ENCODE peak calls at places on chromosome 20, in five cellular contexts. A, N, F, X and C are unnamed samples. For H3K4me1, the result is how much of the 10 kb centered on the place peaks cover.

GRCh38 chr20:25738198-25738597 is 41.5 kb upstream of the ZNF337 start:
- DNase-seq in N (no peak), F (no peak), A (no peak), X (peak), C (peak)

GRCh38 chr20:34940126-34940525 is 15.5 kb downstream of the GSS start:
- DNase-seq in F (no peak), N (no peak), A (no peak), X (no peak), C (peak)

GRCh38 chr20:1215386-1216170 is 10.3 kb upstream of the RAD21L1 start:
- DNase-seq in A (no peak), F (no peak), N (no peak), X (no peak), C (no peak)

GRCh38 chr20:48686238-48687096 is 141.3 kb downstream of the PREX1 start:
- DNase-seq in X (no peak), F (no peak), A (no peak), N (no peak), C (no peak)

GRCh38 chr20:24816431-24816830 is 132.6 kb upstream of the CST7 start:
- DNase-seq in X (no peak), N (no peak), A (no peak), F (no peak), C (no peak)

GRCh38 chr20:15022921-15023320 is 685.5 kb upstream of the FLRT3 start:
- DNase-seq in N (no peak), F (no peak), A (no peak), X (no peak), C (no peak)

GRCh38 chr20:3312940-3313656 is 74.1 kb upstream of the SLC4A11 start:
- DNase-seq in N (peak), F (no peak), A (no peak), X (peak), C (peak)

GRCh38 chr20:57102566-57102965 is 163.9 kb downstream of the BMP7 start:
- DNase-seq in N (no peak), X (no peak), A (no peak), F (no peak), C (no peak)

GRCh38 chr20:40810336-40810735 is 121.3 kb upstream of the MAFB start:
- DNase-seq in N (no peak), X (no peak), A (no peak), F (peak), C (no peak)

GRCh38 chr20:17169575-17170136 is 57.2 kb upstream of the PCSK2 start:
- DNase-seq in A (no peak), F (no peak), N (no peak), X (no peak), C (no peak)

GRCh38 chr20:57388953-57389694 is 2.1 kb upstream of the RBM38 start:
- DNase-seq in N (peak), F (peak), A (peak), X (peak), C (peak)

DNA sequence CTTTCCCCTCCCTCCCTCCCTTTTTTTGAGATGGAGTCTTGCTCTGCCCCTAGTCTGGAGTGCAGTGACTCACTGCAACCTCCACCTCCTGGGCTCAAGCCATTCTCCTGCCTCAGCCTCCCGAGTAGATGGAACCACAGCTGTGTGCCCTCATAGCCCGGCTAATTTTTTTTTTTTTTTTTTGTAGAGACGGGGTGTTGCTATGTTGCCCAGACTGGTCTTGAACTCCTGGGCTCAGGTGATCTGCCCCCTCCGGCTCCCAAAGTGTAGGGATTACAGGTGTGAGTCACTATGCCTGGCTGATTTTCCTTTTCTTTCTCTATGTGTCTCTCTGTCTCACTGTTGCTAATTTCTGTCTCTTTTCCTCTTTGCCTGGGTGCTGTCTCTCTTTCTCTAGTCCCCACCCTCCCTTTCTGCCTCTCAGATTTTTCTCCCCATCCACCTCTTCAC is 61.2 kb downstream of the SRC start:
- DNase-seq in N (no peak), X (peak), A (no peak), F (no peak), C (no peak)
- H2BK5ac ChIP-seq in N (no peak), X (no peak), A (no peak), F (no peak), C (no peak)

GRCh38 chr20:45501600-45501999 is 13.8 kb downstream of the SPINT3 start:
- DNase-seq in A (no peak), N (no peak), F (no peak), X (no peak), C (no peak)
- H3K4me1 ChIP-seq in A (under half), N (under half), F (under half), X (under half), C (under half)

GRCh38 chr20:49889943-49890650 is 25.2 kb downstream of the SPATA2 start:
- DNase-seq in A (no peak), X (no peak), N (no peak), F (no peak), C (no peak)
- H2BK5ac ChIP-seq in A (no peak), X (no peak), N (no peak), F (no peak), C (no peak)

GRCh38 chr20:37516697-37517370 is 4.2 kb upstream of the NNAT start:
- DNase-seq in N (no peak), F (no peak), A (no peak), X (peak), C (peak)
- H3K4me1 ChIP-seq in N (under half), F (under half), A (under half), X (under half), C (under half)

DNA sequence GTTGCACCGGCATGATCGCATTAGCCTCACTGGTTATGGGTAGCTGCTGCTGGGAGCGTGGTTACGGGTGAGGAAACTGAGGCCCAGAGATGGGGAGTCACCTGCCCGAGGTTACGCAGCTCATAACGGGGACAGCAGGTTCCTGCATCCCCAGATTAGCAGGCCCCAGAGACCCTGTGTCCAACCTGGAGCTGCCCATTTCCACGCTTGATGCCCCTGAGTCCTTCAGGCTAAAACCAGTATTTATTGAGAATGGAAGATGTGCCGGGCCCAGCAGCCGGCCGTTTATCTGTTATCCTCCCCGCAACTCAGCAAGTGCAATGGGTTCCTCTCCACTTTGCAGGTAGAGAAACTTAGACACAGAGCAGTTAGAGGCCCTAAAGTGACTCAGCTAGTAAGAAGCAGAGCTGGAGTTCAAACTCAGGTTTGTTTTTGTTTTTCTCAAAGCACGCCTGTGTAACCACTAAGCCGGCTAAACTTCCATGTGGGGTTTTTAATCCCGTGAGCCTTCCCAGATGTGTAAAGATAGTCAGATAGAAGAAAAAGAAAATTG is 681 bp downstream of the PFDN4 start:
- DNase-seq in N (peak), F (no peak), A (no peak), X (peak), C (peak)
- H2BK5ac ChIP-seq in N (no peak), F (no peak), A (peak), X (peak), C (peak)

DNA sequence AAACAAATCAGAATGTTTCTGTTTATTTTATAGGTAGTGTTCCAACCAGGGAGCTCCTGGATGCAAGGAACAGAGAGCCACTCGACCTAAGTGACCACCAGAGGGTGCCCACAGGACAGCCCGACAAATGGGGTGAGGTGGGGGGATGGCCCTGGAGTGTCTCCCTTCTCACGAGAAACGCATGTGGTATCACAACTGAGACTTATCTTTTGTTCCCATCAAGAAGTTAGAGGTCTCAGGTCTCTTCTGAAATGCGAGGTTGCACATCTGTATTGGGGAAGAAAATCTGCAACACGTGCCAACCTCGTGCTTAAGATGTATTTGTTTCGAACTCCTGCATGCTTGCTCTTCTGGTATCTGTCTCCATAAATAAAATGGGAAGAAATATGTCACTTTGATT is 104.0 kb downstream of the ISM1 start:
- DNase-seq in X (no peak), N (peak), F (peak), A (peak), C (peak)
- H3K4me1 ChIP-seq in X (under half), N (under half), F (under half), A (under half), C (under half)

GRCh38 chr20:36785308-36785707 is 11.7 kb upstream of the DSN1 start:
- DNase-seq in N (no peak), X (no peak), F (no peak), A (no peak), C (no peak)
- H2BK5ac ChIP-seq in N (no peak), X (no peak), F (no peak), A (no peak), C (no peak)